ENCODE peak calls at places on chromosome 14, in seven cellular contexts. X is BE2C, T is foreskin fibroblast, I is BJ, V is HCT116, R is A549, C is cardiac fibroblast. A is an unnamed sample.

GRCh38 chr14:81176224-81176623 is 44.5 kb downstream of the GTF2A1 start:
- DNase-seq in T (no peak), R (no peak), X (no peak), V (no peak), C (no peak), I (no peak), A (no peak)

GRCh38 chr14:26522985-26523384 is 74.8 kb downstream of the NOVA1 start:
- DNase-seq in C (peak), T (peak), X (no peak), R (no peak), V (no peak), I (no peak), A (no peak)

GRCh38 chr14:49892301-49892635 is 614 bp upstream of the ARF6 start:
- DNase-seq in T (peak), X (no peak), C (peak), I (peak), R (peak), V (no peak), A (peak)

GRCh38 chr14:54844479-54844878 is 58.1 kb downstream of the GCH1 start:
- DNase-seq in V (no peak), R (no peak), I (no peak), C (no peak), X (no peak), T (no peak), A (no peak)

GRCh38 chr14:89507521-89507920 is 90.5 kb upstream of the FOXN3 start:
- DNase-seq in X (no peak), V (peak), T (peak), I (peak), C (peak), R (no peak), A (peak)

GRCh38 chr14:100384277-100384676 is 61.1 kb downstream of the SLC25A47 start:
- DNase-seq in C (no peak), V (no peak), X (no peak), I (no peak), R (no peak), T (no peak), A (no peak)

GRCh38 chr14:103502877-103503276 is 19.8 kb downstream of the CKB start:
- DNase-seq in X (no peak), R (no peak), C (no peak), I (no peak), V (no peak), T (no peak), A (no peak)

GRCh38 chr14:22518073-22518472 is 71.0 kb downstream of the DAD1 start:
- DNase-seq in V (no peak), I (no peak), X (no peak), C (no peak), T (no peak), R (no peak), A (no peak)

DNA sequence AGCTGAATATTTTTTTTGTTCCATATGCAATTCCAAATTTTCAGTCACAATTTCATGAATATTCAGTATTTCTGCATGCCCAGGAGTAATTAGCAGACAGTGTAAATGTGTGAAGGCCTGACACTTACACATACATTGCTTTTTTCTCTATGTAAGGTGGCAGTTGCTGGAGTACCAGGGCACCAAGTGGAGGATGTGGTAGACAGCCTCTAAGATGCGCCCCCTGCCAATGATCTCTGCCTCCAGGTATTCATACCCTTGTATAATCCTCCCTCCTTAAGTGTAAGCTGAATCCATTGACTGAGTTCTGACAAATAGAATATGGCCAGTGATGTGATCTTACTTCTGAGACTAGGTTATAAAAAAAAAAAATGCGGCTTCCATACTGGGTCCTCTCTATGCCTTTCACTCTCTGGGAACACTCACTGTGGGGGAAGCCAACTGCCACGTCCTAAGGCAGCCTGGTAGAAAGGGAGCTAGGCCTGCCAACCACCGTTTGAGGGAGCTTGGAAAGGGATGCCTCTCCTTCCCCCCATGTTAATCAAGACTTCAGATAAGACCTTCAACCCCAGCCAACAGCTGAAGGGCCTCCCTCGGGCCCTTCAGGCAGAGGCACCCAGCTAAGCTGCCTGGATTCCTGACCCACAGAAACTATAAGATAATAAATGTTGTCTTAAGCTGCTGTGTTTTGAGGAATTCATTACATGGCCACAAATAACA is 62.6 kb upstream of the PTGR2 start:
- DNase-seq in X (no peak), V (no peak), T (no peak), I (no peak), C (peak), R (no peak), A (no peak)
- H3K4me3 ChIP-seq in X (no peak), V (no peak), T (no peak), I (no peak), C (no peak), R (no peak), A (no peak)

DNA sequence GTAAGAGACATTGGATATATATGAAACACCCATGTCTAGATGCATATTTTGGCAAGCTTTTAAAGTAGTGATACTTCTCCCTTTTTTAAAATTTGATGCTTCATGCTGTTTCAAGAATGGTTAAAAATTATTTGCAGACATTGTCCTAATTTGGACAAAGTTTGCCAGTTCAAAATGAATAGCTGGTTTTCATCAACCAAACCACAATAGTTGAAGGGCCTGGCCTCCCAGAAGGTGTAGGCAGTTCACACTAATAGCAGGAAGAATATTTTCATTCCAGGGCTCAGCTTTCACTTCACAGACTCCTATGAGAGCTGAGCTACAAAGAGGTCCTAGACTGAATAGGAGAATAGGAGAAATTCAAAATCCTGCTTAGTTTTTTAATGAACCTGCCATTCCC is 78.7 kb downstream of the STXBP6 start:
- DNase-seq in T (no peak), X (no peak), I (no peak), C (peak), R (no peak), V (no peak), A (no peak)
- TF ChIP-seq CTCF in T (no peak), X (no peak), I (no peak), C (no peak), R (no peak), V (no peak), A (no peak)

GRCh38 chr14:21106506-21107359 is 5.9 kb downstream of the TMEM253 start:
- DNase-seq in R (peak), T (peak), X (peak), V (peak), I (no peak), C (peak), A (no peak)
- H3K4me3 ChIP-seq in R (peak), T (no peak), X (peak), V (no peak), I (no peak), C (no peak), A (peak)

DNA sequence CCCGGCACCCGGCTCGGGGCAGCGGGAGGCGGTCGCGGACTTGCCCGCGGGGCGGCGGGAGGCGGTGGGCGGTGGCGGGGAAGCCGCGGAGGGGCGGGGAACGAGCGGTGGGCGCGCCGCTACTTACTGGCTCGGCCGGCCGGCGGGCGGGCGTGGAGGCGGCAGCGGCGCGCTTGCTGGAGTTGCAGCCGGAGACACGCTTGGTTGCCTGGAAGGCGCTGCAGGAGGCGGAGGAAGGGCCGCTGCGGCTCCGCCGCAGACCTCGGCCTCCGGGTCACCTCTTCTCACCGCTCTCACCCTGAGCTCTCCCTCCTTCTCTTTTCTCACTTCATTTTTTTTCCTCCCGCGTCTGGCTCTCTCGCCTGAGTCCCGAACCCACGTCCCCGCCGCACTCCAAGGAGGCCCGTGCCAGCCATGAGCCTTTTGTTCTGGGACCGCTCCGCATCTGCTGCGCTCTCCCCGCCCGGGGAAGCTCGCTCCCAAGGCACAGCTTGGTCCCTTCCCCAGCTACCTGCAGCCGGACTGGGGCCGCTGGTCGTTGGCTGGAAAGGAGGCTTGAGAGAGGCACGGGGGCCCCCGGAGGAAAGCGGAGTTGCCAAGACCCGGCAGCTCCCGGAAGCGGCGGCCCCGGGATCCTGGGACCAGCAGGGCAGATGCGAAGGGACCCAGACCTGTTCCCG is 591 bp upstream of the KCNK10 start:
- DNase-seq in I (no peak), T (peak), C (peak), V (no peak), X (peak), R (no peak), A (no peak)
- TF ChIP-seq CTCF in I (no peak), T (no peak), C (no peak), V (no peak), X (no peak), R (no peak), A (no peak)

GRCh38 chr14:68284834-68285233 is 465.3 kb downstream of the RAD51B start:
- DNase-seq in R (no peak), X (no peak), C (no peak), T (no peak), V (no peak), I (no peak), A (no peak)
- H3K4me3 ChIP-seq in R (no peak), X (no peak), C (no peak), T (no peak), V (no peak), I (no peak), A (no peak)

DNA sequence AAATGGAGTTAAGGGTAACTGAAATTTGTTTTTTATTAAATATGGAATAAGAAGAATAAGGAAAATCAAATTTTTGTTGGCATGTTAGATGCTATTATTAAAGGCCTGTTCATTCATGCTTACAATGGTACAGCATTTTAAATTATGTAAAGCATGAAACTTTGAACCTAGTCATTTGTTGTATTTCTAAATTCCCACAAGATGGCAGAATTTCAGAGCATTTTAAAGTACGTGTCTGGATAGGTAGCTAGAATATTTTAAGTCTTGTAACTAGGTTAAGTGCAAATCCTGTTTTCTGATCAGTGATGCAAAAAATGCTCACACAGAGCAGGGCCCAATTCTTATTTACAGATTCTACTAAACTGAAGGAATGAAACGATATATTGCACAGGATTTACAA is 585.6 kb upstream of the MIS18BP1 start:
- DNase-seq in C (no peak), I (no peak), V (no peak), X (no peak), T (peak), R (no peak), A (no peak)
- TF ChIP-seq CTCF in C (no peak), I (no peak), V (peak), X (peak), T (peak), R (no peak), A (peak)

GRCh38 chr14:53140585-53140984 is 12.5 kb downstream of the DDHD1 start:
- DNase-seq in T (no peak), C (no peak), I (no peak), X (no peak), R (no peak), V (no peak), A (no peak)
- H3K4me3 ChIP-seq in T (no peak), C (no peak), I (no peak), X (no peak), R (no peak), V (no peak), A (no peak)